ENCODE peak calls at places on chromosomes 13 and 19, in six cellular contexts. One of them, this sample, is unnamed.

GRCh38 chr13:40152145-40152544 is 496.7 kb downstream of the COG6 start:
- DNase-seq in IMR-90: peak
- DNase-seq in stimulated activated CD4-positive, alpha-beta T cell treated with anti-CD3 and anti-CD28 coated beads, Interleukin-1b, Interleukin-23, amount 100 ng/mL, for 1 hour: no peak
- DNase-seq in stimulated activated naive B cell treated with anti-CD40 and anti-IgM and Interleukin-4, amounts not matched to agents 10 μg/mL and 1 μg/mL and 100 μg/mL, for 72 hours: no peak
- DNase-seq in ELR: peak
- DNase-seq in renal cortical epithelial cell: peak
- DNase-seq in this sample: no peak

GRCh38 chr19:42066075-42066754 is 3.8 kb downstream of the GRIK5 start:
- DNase-seq in IMR-90: peak
- DNase-seq in stimulated activated CD4-positive, alpha-beta T cell treated with anti-CD3 and anti-CD28 coated beads, Interleukin-1b, Interleukin-23, amount 100 ng/mL, for 1 hour: no peak
- DNase-seq in stimulated activated naive B cell treated with anti-CD40 and anti-IgM and Interleukin-4, amounts not matched to agents 10 μg/mL and 1 μg/mL and 100 μg/mL, for 72 hours: no peak
- DNase-seq in ELR: peak
- DNase-seq in renal cortical epithelial cell: no peak
- DNase-seq in this sample: peak

GRCh38 chr19:11196406-11197287 is 698 bp downstream of the KANK2 start:
- DNase-seq in IMR-90: peak
- DNase-seq in stimulated activated CD4-positive, alpha-beta T cell treated with anti-CD3 and anti-CD28 coated beads, Interleukin-1b, Interleukin-23, amount 100 ng/mL, for 1 hour: no peak
- DNase-seq in stimulated activated naive B cell treated with anti-CD40 and anti-IgM and Interleukin-4, amounts not matched to agents 10 μg/mL and 1 μg/mL and 100 μg/mL, for 72 hours: no peak
- DNase-seq in ELR: peak
- DNase-seq in renal cortical epithelial cell: no peak
- DNase-seq in this sample: peak

GRCh38 chr19:4375620-4376228 is 24.6 kb downstream of the SH3GL1 start:
- DNase-seq in IMR-90: peak
- DNase-seq in stimulated activated CD4-positive, alpha-beta T cell treated with anti-CD3 and anti-CD28 coated beads, Interleukin-1b, Interleukin-23, amount 100 ng/mL, for 1 hour: no peak
- DNase-seq in stimulated activated naive B cell treated with anti-CD40 and anti-IgM and Interleukin-4, amounts not matched to agents 10 μg/mL and 1 μg/mL and 100 μg/mL, for 72 hours: peak
- DNase-seq in ELR: peak
- DNase-seq in renal cortical epithelial cell: peak
- DNase-seq in this sample: peak

GRCh38 chr19:32201661-32202060 is 143.7 kb upstream of the ZNF507 start:
- DNase-seq in IMR-90: no peak
- DNase-seq in stimulated activated CD4-positive, alpha-beta T cell treated with anti-CD3 and anti-CD28 coated beads, Interleukin-1b, Interleukin-23, amount 100 ng/mL, for 1 hour: no peak
- DNase-seq in stimulated activated naive B cell treated with anti-CD40 and anti-IgM and Interleukin-4, amounts not matched to agents 10 μg/mL and 1 μg/mL and 100 μg/mL, for 72 hours: no peak
- DNase-seq in ELR: peak
- DNase-seq in renal cortical epithelial cell: no peak
- DNase-seq in this sample: no peak

GRCh38 chr19:1782501-1782900 is 29.2 kb downstream of the ONECUT3 start:
- DNase-seq in IMR-90: no peak
- DNase-seq in stimulated activated CD4-positive, alpha-beta T cell treated with anti-CD3 and anti-CD28 coated beads, Interleukin-1b, Interleukin-23, amount 100 ng/mL, for 1 hour: no peak
- DNase-seq in stimulated activated naive B cell treated with anti-CD40 and anti-IgM and Interleukin-4, amounts not matched to agents 10 μg/mL and 1 μg/mL and 100 μg/mL, for 72 hours: no peak
- DNase-seq in ELR: no peak
- DNase-seq in renal cortical epithelial cell: no peak
- DNase-seq in this sample: no peak

GRCh38 chr19:16088351-16088984 is 12.2 kb downstream of the TPM4 start:
- DNase-seq in IMR-90: no peak
- DNase-seq in stimulated activated CD4-positive, alpha-beta T cell treated with anti-CD3 and anti-CD28 coated beads, Interleukin-1b, Interleukin-23, amount 100 ng/mL, for 1 hour: no peak
- DNase-seq in stimulated activated naive B cell treated with anti-CD40 and anti-IgM and Interleukin-4, amounts not matched to agents 10 μg/mL and 1 μg/mL and 100 μg/mL, for 72 hours: no peak
- DNase-seq in ELR: no peak
- DNase-seq in renal cortical epithelial cell: no peak
- DNase-seq in this sample: no peak

GRCh38 chr19:21202865-21203494 is 61.1 kb downstream of the ZNF431 start:
- DNase-seq in IMR-90: peak
- DNase-seq in stimulated activated CD4-positive, alpha-beta T cell treated with anti-CD3 and anti-CD28 coated beads, Interleukin-1b, Interleukin-23, amount 100 ng/mL, for 1 hour: no peak
- DNase-seq in stimulated activated naive B cell treated with anti-CD40 and anti-IgM and Interleukin-4, amounts not matched to agents 10 μg/mL and 1 μg/mL and 100 μg/mL, for 72 hours: peak
- DNase-seq in ELR: peak
- DNase-seq in renal cortical epithelial cell: peak
- DNase-seq in this sample: peak

GRCh38 chr13:48731957-48732569 is 78.3 kb downstream of the CYSLTR2 start:
- DNase-seq in IMR-90: no peak
- DNase-seq in stimulated activated CD4-positive, alpha-beta T cell treated with anti-CD3 and anti-CD28 coated beads, Interleukin-1b, Interleukin-23, amount 100 ng/mL, for 1 hour: peak
- DNase-seq in stimulated activated naive B cell treated with anti-CD40 and anti-IgM and Interleukin-4, amounts not matched to agents 10 μg/mL and 1 μg/mL and 100 μg/mL, for 72 hours: peak
- DNase-seq in ELR: peak
- DNase-seq in renal cortical epithelial cell: peak
- DNase-seq in this sample: peak

GRCh38 chr13:66689628-66690027 is 540.5 kb downstream of the PCDH9 start:
- DNase-seq in IMR-90: peak
- DNase-seq in stimulated activated CD4-positive, alpha-beta T cell treated with anti-CD3 and anti-CD28 coated beads, Interleukin-1b, Interleukin-23, amount 100 ng/mL, for 1 hour: no peak
- DNase-seq in stimulated activated naive B cell treated with anti-CD40 and anti-IgM and Interleukin-4, amounts not matched to agents 10 μg/mL and 1 μg/mL and 100 μg/mL, for 72 hours: no peak
- DNase-seq in ELR: peak
- DNase-seq in renal cortical epithelial cell: peak
- DNase-seq in this sample: peak

GRCh38 chr19:36028313-36029041 is 4.2 kb downstream of the CLIP3 start:
- DNase-seq in IMR-90: no peak
- DNase-seq in stimulated activated CD4-positive, alpha-beta T cell treated with anti-CD3 and anti-CD28 coated beads, Interleukin-1b, Interleukin-23, amount 100 ng/mL, for 1 hour: no peak
- DNase-seq in stimulated activated naive B cell treated with anti-CD40 and anti-IgM and Interleukin-4, amounts not matched to agents 10 μg/mL and 1 μg/mL and 100 μg/mL, for 72 hours: no peak
- DNase-seq in ELR: no peak
- DNase-seq in renal cortical epithelial cell: no peak
- DNase-seq in this sample: no peak

GRCh38 chr19:39951686-39952085 is 17.3 kb upstream of the FCGBP start:
- DNase-seq in IMR-90: peak
- DNase-seq in stimulated activated CD4-positive, alpha-beta T cell treated with anti-CD3 and anti-CD28 coated beads, Interleukin-1b, Interleukin-23, amount 100 ng/mL, for 1 hour: no peak
- DNase-seq in stimulated activated naive B cell treated with anti-CD40 and anti-IgM and Interleukin-4, amounts not matched to agents 10 μg/mL and 1 μg/mL and 100 μg/mL, for 72 hours: no peak
- DNase-seq in ELR: peak
- DNase-seq in renal cortical epithelial cell: peak
- DNase-seq in this sample: peak

GRCh38 chr13:23570099-23570926 is at the start of gene TNFRSF19:
- DNase-seq in IMR-90: peak
- DNase-seq in stimulated activated CD4-positive, alpha-beta T cell treated with anti-CD3 and anti-CD28 coated beads, Interleukin-1b, Interleukin-23, amount 100 ng/mL, for 1 hour: no peak
- DNase-seq in stimulated activated naive B cell treated with anti-CD40 and anti-IgM and Interleukin-4, amounts not matched to agents 10 μg/mL and 1 μg/mL and 100 μg/mL, for 72 hours: no peak
- DNase-seq in ELR: peak
- DNase-seq in renal cortical epithelial cell: peak
- DNase-seq in this sample: peak

This sample was measured in DMS53.